ENCODE peak calls at places on chromosomes 3 and 15, in eight cellular contexts. L is dorsolateral prefrontal cortex, N is mesothelial cell of epicardium, V is choroid plexus epithelial cell, R is GM06990, B is brain microvascular endothelial cell, F is type B pancreatic cell, E is nephron progenitor cell. U is an unnamed sample.

GRCh38 chr15:90286678-90287077 is 21.2 kb downstream of the NGRN start:
- DNase-seq in B (no peak), V (peak), E (no peak), L (no peak), F (no peak), R (no peak), N (no peak), U (no peak)

GRCh38 chr3:178159691-178160090 is 376.5 kb upstream of the KCNMB2 start:
- DNase-seq in E (no peak), R (no peak), N (no peak), L (no peak), F (no peak), V (no peak), B (no peak), U (no peak)

GRCh38 chr3:10142707-10143560 is 1.4 kb downstream of the VHL start:
- DNase-seq in B (no peak), L (no peak), R (peak), N (no peak), E (no peak), V (peak), F (no peak), U (no peak)

GRCh38 chr3:9340450-9341009 is 22.3 kb upstream of the THUMPD3 start:
- DNase-seq in V (peak), F (no peak), L (no peak), R (no peak), E (no peak), B (peak), N (no peak), U (no peak)

GRCh38 chr15:76333720-76334437 is 2.7 kb upstream of the ISL2 start:
- DNase-seq in F (no peak), V (peak), R (no peak), B (no peak), N (no peak), L (no peak), E (peak), U (peak)

GRCh38 chr3:105746226-105746996 is 122.4 kb downstream of the CBLB start:
- DNase-seq in B (no peak), E (no peak), F (no peak), N (no peak), R (no peak), L (no peak), V (no peak), U (no peak)

GRCh38 chr15:70833897-70834765 is 19.8 kb downstream of the LARP6 start:
- DNase-seq in L (no peak), R (no peak), E (no peak), F (no peak), N (no peak), B (peak), V (peak), U (peak)

GRCh38 chr3:150611666-150612065 is 8.5 kb downstream of the SELENOT start:
- DNase-seq in B (no peak), V (no peak), L (no peak), E (no peak), N (no peak), R (no peak), F (no peak), U (no peak)

GRCh38 chr15:49154359-49154758 is 1.0 kb downstream of the COPS2 start:
- DNase-seq in V (peak), F (no peak), R (no peak), L (no peak), N (no peak), B (no peak), E (no peak), U (no peak)

GRCh38 chr15:83046558-83047127 is 20.4 kb downstream of the BTBD1 start:
- DNase-seq in F (no peak), L (no peak), B (peak), N (no peak), R (no peak), E (no peak), V (peak), U (no peak)

GRCh38 chr3:124846189-124846588 is 41.0 kb downstream of the ITGB5 start:
- DNase-seq in N (no peak), B (peak), E (no peak), L (no peak), R (no peak), V (peak), F (no peak), U (no peak)

GRCh38 chr15:101481917-101482525 is 7.5 kb downstream of the PCSK6 start:
- DNase-seq in N (no peak), F (no peak), V (no peak), R (no peak), B (no peak), E (no peak), L (no peak), U (no peak)

GRCh38 chr3:136350557-136350956 is 100.4 kb downstream of the PCCB start:
- DNase-seq in R (no peak), L (no peak), N (no peak), B (peak), F (no peak), V (peak), E (no peak), U (no peak)
- TF ChIP-seq CTCF in R (no peak), L (no peak), N (no peak), B (no peak), F (no peak), V (no peak), E (no peak), U (no peak)

GRCh38 chr3:25019506-25019905 is 408.6 kb upstream of the RARB start:
- DNase-seq in V (no peak), F (no peak), R (no peak), B (no peak), L (no peak), N (no peak), E (no peak), U (no peak)

GRCh38 chr3:25027639-25028038 is 400.4 kb upstream of the RARB start:
- DNase-seq in F (no peak), R (no peak), L (no peak), N (no peak), B (no peak), E (no peak), V (no peak), U (no peak)

GRCh38 chr3:25018909-25019308 is 409.2 kb upstream of the RARB start:
- DNase-seq in B (no peak), N (no peak), E (no peak), R (no peak), L (no peak), F (no peak), V (no peak), U (no peak)

GRCh38 chr3:25021816-25022215 is 406.2 kb upstream of the RARB start:
- DNase-seq in E (no peak), N (no peak), B (peak), L (no peak), V (peak), F (no peak), R (no peak), U (no peak)
- TF ChIP-seq CTCF in E (peak), N (no peak), B (peak), L (peak), V (peak), F (peak), R (peak), U (peak)

GRCh38 chr3:2098398-2099027 is at the start of gene CNTN4:
- DNase-seq in E (peak), N (peak), F (peak), V (peak), L (peak), R (peak), B (no peak), U (peak)
- TF ChIP-seq CTCF in E (no peak), N (peak), F (peak), V (no peak), L (no peak), R (no peak), B (no peak), U (peak)

GRCh38 chr3:16658933-16659793 is 53.9 kb upstream of the DAZL start:
- DNase-seq in F (no peak), L (no peak), B (no peak), N (no peak), R (no peak), V (peak), E (no peak), U (no peak)

GRCh38 chr3:16653712-16654111 is 48.5 kb upstream of the DAZL start:
- DNase-seq in B (no peak), R (no peak), E (no peak), F (no peak), V (no peak), N (no peak), L (no peak), U (no peak)

GRCh38 chr3:16663852-16664712 is 58.9 kb upstream of the DAZL start:
- DNase-seq in F (no peak), E (no peak), B (no peak), L (no peak), R (no peak), V (peak), N (no peak), U (no peak)

GRCh38 chr3:16658004-16658932 is 53.0 kb upstream of the DAZL start:
- DNase-seq in R (no peak), E (no peak), B (no peak), N (no peak), L (no peak), F (no peak), V (peak), U (no peak)
- TF ChIP-seq CTCF in R (no peak), E (no peak), B (peak), N (no peak), L (no peak), F (peak), V (peak), U (peak)

GRCh38 chr3:50258979-50259378 is 10.0 kb upstream of the SEMA3B start:
- DNase-seq in R (no peak), B (no peak), N (no peak), E (no peak), F (no peak), V (no peak), L (no peak), U (no peak)
- TF ChIP-seq CTCF in R (no peak), B (no peak), N (no peak), E (no peak), F (peak), V (no peak), L (no peak), U (no peak)

GRCh38 chr15:41561104-41561776 is 2.2 kb downstream of the TYRO3 start:
- DNase-seq in V (no peak), E (no peak), F (no peak), N (no peak), R (no peak), L (peak), B (no peak), U (no peak)
- TF ChIP-seq CTCF in V (no peak), E (no peak), F (no peak), N (no peak), R (no peak), L (no peak), B (no peak), U (no peak)

DNA sequence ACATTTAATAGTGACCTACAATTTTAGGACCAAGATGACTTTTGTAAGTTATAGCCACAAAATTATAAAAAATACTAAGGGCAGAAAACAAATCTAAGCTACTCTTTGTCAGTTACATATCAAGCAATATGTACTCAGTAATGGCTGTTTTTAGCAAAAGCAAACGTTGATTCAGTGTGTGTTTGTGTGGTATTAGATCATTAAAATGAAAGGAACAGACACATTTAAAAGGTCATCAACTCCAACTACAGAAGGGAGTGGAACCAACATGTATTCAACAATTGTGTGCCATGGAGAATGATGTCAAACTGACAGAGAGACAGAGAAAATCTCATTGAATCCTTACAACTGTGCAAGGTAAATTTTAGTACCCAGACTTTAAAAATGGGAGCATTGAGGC is 268.8 kb upstream of the STT3B start:
- DNase-seq in N (no peak), B (no peak), L (no peak), V (no peak), F (no peak), E (no peak), R (no peak), U (no peak)
- TF ChIP-seq CTCF in N (no peak), B (no peak), L (no peak), V (no peak), F (no peak), E (no peak), R (no peak), U (no peak)

GRCh38 chr3:148951599-148952361 is 39.6 kb upstream of the GYG1 start:
- DNase-seq in V (no peak), E (no peak), F (no peak), N (no peak), L (no peak), B (no peak), R (no peak), U (no peak)

GRCh38 chr3:148953094-148953493 is 38.2 kb upstream of the GYG1 start:
- DNase-seq in N (no peak), R (no peak), F (no peak), E (no peak), B (no peak), L (no peak), V (no peak), U (no peak)

GRCh38 chr3:148954981-148955380 is 36.4 kb upstream of the GYG1 start:
- DNase-seq in F (no peak), E (no peak), B (no peak), V (no peak), N (no peak), L (no peak), R (no peak), U (no peak)

GRCh38 chr3:148948913-148949657 is 42.3 kb upstream of the GYG1 start:
- DNase-seq in B (no peak), R (no peak), N (no peak), E (no peak), L (no peak), F (no peak), V (no peak), U (no peak)

DNA sequence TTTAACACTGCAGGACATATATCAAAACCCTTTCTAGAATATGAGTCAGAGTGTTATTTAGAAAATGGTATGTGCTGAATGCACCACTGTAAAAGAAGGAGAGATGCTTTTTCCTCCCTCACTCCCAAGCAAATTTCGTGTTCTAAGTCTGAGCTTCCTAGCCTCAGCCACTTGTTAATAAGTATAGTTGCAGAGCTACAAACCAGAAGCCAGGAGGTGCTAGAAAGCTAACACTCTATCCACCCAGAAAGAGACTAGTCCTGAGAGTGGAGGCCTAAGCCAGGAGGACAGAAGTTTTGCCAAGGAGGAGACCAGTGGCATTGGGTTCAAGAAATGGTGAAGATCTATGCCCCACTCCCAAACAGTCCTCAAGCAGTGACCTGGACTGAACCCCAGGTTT is 40.5 kb upstream of the GYG1 start:
- DNase-seq in R (no peak), L (no peak), E (no peak), V (peak), N (no peak), F (no peak), B (no peak), U (no peak)
- TF ChIP-seq CTCF in R (peak), L (no peak), E (no peak), V (peak), N (no peak), F (peak), B (peak), U (peak)